ENCODE peak calls at places on chromosomes 16 and 17, in five cellular contexts. One of them, this sample, is unnamed.

GRCh38 chr16:10612649-10613179 is 32.3 kb upstream of the EMP2 start:
- DNase-seq in RWPE2: no peak
- DNase-seq in ovary: no peak
- DNase-seq in OCI-LY7: no peak
- DNase-seq in heart left ventricle: no peak
- DNase-seq in this sample: no peak

GRCh38 chr17:44909681-44910144 is 5.6 kb downstream of the GFAP start:
- DNase-seq in ovary: no peak
- DNase-seq in heart left ventricle: no peak
- DNase-seq in OCI-LY7: no peak
- DNase-seq in RWPE2: peak; percentile 76
- DNase-seq in this sample: peak; percentile 15

GRCh38 chr16:72620348-72620747 is 427.6 kb downstream of the ZFHX3 start:
- DNase-seq in RWPE2: no peak
- DNase-seq in OCI-LY7: no peak
- DNase-seq in ovary: no peak
- DNase-seq in heart left ventricle: no peak
- DNase-seq in this sample: no peak

GRCh38 chr17:40952675-40953074 is 14.1 kb downstream of the KRT39 start:
- DNase-seq in OCI-LY7: no peak
- DNase-seq in RWPE2: no peak
- DNase-seq in ovary: no peak
- DNase-seq in heart left ventricle: no peak
- DNase-seq in this sample: no peak

GRCh38 chr16:11896776-11897175 is 19.0 kb downstream of the GSPT1 start:
- DNase-seq in ovary: no peak
- DNase-seq in RWPE2: no peak
- DNase-seq in heart left ventricle: no peak
- DNase-seq in OCI-LY7: no peak
- DNase-seq in this sample: no peak

GRCh38 chr16:56203052-56203451 is 11.8 kb downstream of the GNAO1 start:
- DNase-seq in OCI-LY7: peak; percentile 32
- DNase-seq in RWPE2: no peak
- DNase-seq in ovary: no peak
- DNase-seq in heart left ventricle: no peak
- DNase-seq in this sample: peak; percentile 44

GRCh38 chr17:78986048-78986648 is 6.4 kb upstream of the LGALS3BP start:
- DNase-seq in RWPE2: no peak
- DNase-seq in ovary: no peak
- DNase-seq in heart left ventricle: no peak
- DNase-seq in OCI-LY7: peak; percentile 47
- DNase-seq in this sample: no peak

GRCh38 chr17:55442953-55443683 is 21.5 kb upstream of the MMD start:
- DNase-seq in ovary: no peak
- DNase-seq in OCI-LY7: no peak
- DNase-seq in RWPE2: no peak
- DNase-seq in heart left ventricle: no peak
- DNase-seq in this sample: no peak

GRCh38 chr16:61892531-61892930 is 143.7 kb downstream of the CDH8 start:
- DNase-seq in RWPE2: no peak
- DNase-seq in OCI-LY7: no peak
- DNase-seq in heart left ventricle: no peak
- DNase-seq in ovary: no peak
- DNase-seq in this sample: no peak

GRCh38 chr16:70634861-70635260 is 11.5 kb upstream of the IL34 start:
- DNase-seq in heart left ventricle: no peak
- DNase-seq in OCI-LY7: no peak
- DNase-seq in ovary: no peak
- DNase-seq in RWPE2: no peak
- DNase-seq in this sample: no peak

GRCh38 chr16:53067675-53068074 is 12.9 kb downstream of the CHD9 start:
- DNase-seq in heart left ventricle: no peak
- DNase-seq in ovary: no peak
- DNase-seq in OCI-LY7: no peak
- DNase-seq in RWPE2: no peak
- DNase-seq in this sample: no peak

GRCh38 chr17:65785109-65785508 is 223.7 kb upstream of the AXIN2 start:
- DNase-seq in ovary: no peak
- DNase-seq in RWPE2: no peak
- DNase-seq in heart left ventricle: no peak
- DNase-seq in OCI-LY7: no peak
- DNase-seq in this sample: no peak

GRCh38 chr16:15949210-15950166 is at the start of gene ABCC1:
- DNase-seq in RWPE2: no peak
- DNase-seq in heart left ventricle: peak; percentile 51
- DNase-seq in ovary: peak; percentile 64
- DNase-seq in OCI-LY7: peak; percentile 74
- DNase-seq in this sample: peak; percentile 91

GRCh38 chr17:15348030-15348429 is 6.6 kb upstream of the TEKT3 start:
- DNase-seq in ovary: no peak
- DNase-seq in heart left ventricle: no peak
- DNase-seq in RWPE2: no peak
- DNase-seq in OCI-LY7: no peak
- DNase-seq in this sample: no peak

GRCh38 chr17:32627233-32628008 is 140.6 kb downstream of the CDK5R1 start:
- DNase-seq in heart left ventricle: no peak
- DNase-seq in ovary: peak; percentile 52
- DNase-seq in OCI-LY7: no peak
- DNase-seq in RWPE2: no peak
- DNase-seq in this sample: no peak

GRCh38 chr17:16191604-16192003 is 23.7 kb downstream of the NCOR1 start:
- DNase-seq in ovary: no peak
- DNase-seq in heart left ventricle: no peak
- DNase-seq in RWPE2: no peak
- DNase-seq in OCI-LY7: no peak
- DNase-seq in this sample: no peak

GRCh38 chr16:3004319-3004718 is 8.4 kb upstream of the CLDN9 start:
- DNase-seq in OCI-LY7: no peak
- DNase-seq in RWPE2: no peak
- DNase-seq in heart left ventricle: no peak
- DNase-seq in ovary: no peak
- DNase-seq in this sample: no peak

GRCh38 chr17:17900615-17901520 is 64.1 kb upstream of the SREBF1 start:
- DNase-seq in OCI-LY7: no peak
- DNase-seq in ovary: peak; percentile 88
- DNase-seq in heart left ventricle: peak; percentile 88
- DNase-seq in RWPE2: peak; percentile 84
- DNase-seq in this sample: no peak

GRCh38 chr17:4490637-4491061 is 8.0 kb upstream of the SPNS2 start:
- DNase-seq in OCI-LY7: no peak
- DNase-seq in RWPE2: no peak
- DNase-seq in heart left ventricle: no peak
- DNase-seq in ovary: no peak
- DNase-seq in this sample: no peak

GRCh38 chr16:29007865-29008593 is 23.2 kb downstream of the LAT start:
- DNase-seq in OCI-LY7: no peak
- DNase-seq in heart left ventricle: no peak
- DNase-seq in ovary: no peak
- DNase-seq in RWPE2: no peak
- DNase-seq in this sample: no peak

GRCh38 chr17:82384730-82385429 is 13.3 kb downstream of the UTS2R start:
- DNase-seq in ovary: no peak
- DNase-seq in OCI-LY7: peak; percentile 31
- DNase-seq in heart left ventricle: peak; percentile 40
- DNase-seq in RWPE2: peak; percentile 93
- DNase-seq in this sample: no peak

GRCh38 chr17:4479982-4480751 is 18.5 kb upstream of the SPNS2 start:
- DNase-seq in RWPE2: no peak
- DNase-seq in OCI-LY7: no peak
- DNase-seq in ovary: no peak
- DNase-seq in heart left ventricle: no peak
- DNase-seq in this sample: no peak

GRCh38 chr17:75778861-75779249 is 5.8 kb upstream of the UNK start:
- DNase-seq in heart left ventricle: no peak
- DNase-seq in ovary: no peak
- DNase-seq in OCI-LY7: peak; percentile 84
- DNase-seq in RWPE2: no peak
- DNase-seq in this sample: no peak

GRCh38 chr16:12513057-12513790 is 290.5 kb downstream of the CPPED1 start:
- DNase-seq in OCI-LY7: no peak
- DNase-seq in heart left ventricle: no peak
- DNase-seq in RWPE2: no peak
- DNase-seq in ovary: no peak
- DNase-seq in this sample: no peak

GRCh38 chr17:43416998-43417891 is 18.5 kb downstream of the ARL4D start:
- DNase-seq in OCI-LY7: no peak
- DNase-seq in heart left ventricle: peak; percentile 63
- DNase-seq in RWPE2: peak; percentile 72
- DNase-seq in ovary: peak; percentile 83
- DNase-seq in this sample: no peak

GRCh38 chr17:56185905-56186783 is 32.9 kb downstream of the ANKFN1 start:
- DNase-seq in OCI-LY7: no peak
- DNase-seq in ovary: no peak
- DNase-seq in heart left ventricle: no peak
- DNase-seq in RWPE2: no peak
- DNase-seq in this sample: no peak

GRCh38 chr16:84308120-84308519 is 13.4 kb downstream of the WFDC1 start:
- DNase-seq in heart left ventricle: peak; percentile 24
- DNase-seq in RWPE2: no peak
- DNase-seq in ovary: peak; percentile 73
- DNase-seq in OCI-LY7: peak; percentile 46
- DNase-seq in this sample: peak; percentile 44

GRCh38 chr16:75121949-75122568 is 5.5 kb upstream of the LDHD start:
- DNase-seq in RWPE2: no peak
- DNase-seq in ovary: no peak
- DNase-seq in OCI-LY7: no peak
- DNase-seq in heart left ventricle: no peak
- DNase-seq in this sample: no peak

GRCh38 chr17:78541488-78542237 is 35.5 kb downstream of the DNAH17 start:
- DNase-seq in RWPE2: peak; percentile 67
- DNase-seq in heart left ventricle: no peak
- DNase-seq in ovary: no peak
- DNase-seq in OCI-LY7: no peak
- DNase-seq in this sample: no peak

GRCh38 chr17:74008196-74008595 is 195.3 kb upstream of the RPL38 start:
- DNase-seq in heart left ventricle: no peak
- DNase-seq in RWPE2: no peak
- DNase-seq in ovary: no peak
- DNase-seq in OCI-LY7: peak; percentile 40
- DNase-seq in this sample: no peak
- TF ChIP-seq CTCF in heart left ventricle: peak; percentile 23
- TF ChIP-seq CTCF in RWPE2: no peak
- TF ChIP-seq CTCF in ovary: no peak
- TF ChIP-seq CTCF in OCI-LY7: peak; percentile 73
- TF ChIP-seq CTCF in this sample: peak; percentile 36

DNA sequence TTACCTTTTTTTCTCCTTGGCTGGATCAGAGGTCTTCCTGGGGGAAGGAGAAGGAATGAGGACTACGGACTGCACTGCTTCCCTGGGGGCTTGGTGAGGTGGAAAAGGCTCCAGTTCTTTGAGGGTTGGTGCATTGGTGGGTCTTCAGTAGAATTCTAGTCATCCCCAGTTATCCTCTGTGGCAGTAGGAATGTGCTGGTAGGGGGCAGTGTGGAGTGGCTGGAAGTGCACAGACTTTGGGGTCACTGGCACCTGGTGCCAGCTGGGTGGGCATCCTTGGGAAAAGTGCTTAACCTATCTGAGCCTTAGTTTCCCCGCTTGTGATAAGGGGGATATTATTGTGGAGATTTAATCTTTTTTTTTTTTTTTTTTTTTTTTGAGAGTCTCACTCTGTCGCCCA is 6.3 kb downstream of the TAC4 start:
- DNase-seq in heart left ventricle: no peak
- DNase-seq in OCI-LY7: no peak
- DNase-seq in ovary: no peak
- DNase-seq in RWPE2: no peak
- DNase-seq in this sample: no peak
- TF ChIP-seq CTCF in heart left ventricle: no peak
- TF ChIP-seq CTCF in OCI-LY7: peak; percentile 21
- TF ChIP-seq CTCF in ovary: no peak
- TF ChIP-seq CTCF in RWPE2: no peak
- TF ChIP-seq CTCF in this sample: no peak

GRCh38 chr16:86833136-86833535 is 254.8 kb downstream of the FOXL1 start:
- DNase-seq in ovary: peak; percentile 37
- DNase-seq in RWPE2: no peak
- DNase-seq in heart left ventricle: no peak
- DNase-seq in OCI-LY7: no peak
- DNase-seq in this sample: no peak

GRCh38 chr16:86835981-86836380 is 257.6 kb downstream of the FOXL1 start:
- DNase-seq in RWPE2: no peak
- DNase-seq in heart left ventricle: no peak
- DNase-seq in OCI-LY7: no peak
- DNase-seq in ovary: no peak
- DNase-seq in this sample: no peak

GRCh38 chr16:86836503-86837125 is 258.3 kb downstream of the FOXL1 start:
- DNase-seq in heart left ventricle: no peak
- DNase-seq in RWPE2: no peak
- DNase-seq in OCI-LY7: no peak
- DNase-seq in ovary: no peak
- DNase-seq in this sample: no peak

GRCh38 chr16:86831366-86831765 is 253.0 kb downstream of the FOXL1 start:
- DNase-seq in ovary: no peak
- DNase-seq in OCI-LY7: peak; percentile 10
- DNase-seq in RWPE2: peak; percentile 41
- DNase-seq in heart left ventricle: no peak
- DNase-seq in this sample: no peak

GRCh38 chr16:86834451-86835035 is 256.2 kb downstream of the FOXL1 start:
- DNase-seq in OCI-LY7: no peak
- DNase-seq in heart left ventricle: no peak
- DNase-seq in ovary: no peak
- DNase-seq in RWPE2: no peak
- DNase-seq in this sample: no peak
- TF ChIP-seq CTCF in OCI-LY7: no peak
- TF ChIP-seq CTCF in heart left ventricle: peak; percentile 22
- TF ChIP-seq CTCF in ovary: no peak
- TF ChIP-seq CTCF in RWPE2: no peak
- TF ChIP-seq CTCF in this sample: no peak

DNA sequence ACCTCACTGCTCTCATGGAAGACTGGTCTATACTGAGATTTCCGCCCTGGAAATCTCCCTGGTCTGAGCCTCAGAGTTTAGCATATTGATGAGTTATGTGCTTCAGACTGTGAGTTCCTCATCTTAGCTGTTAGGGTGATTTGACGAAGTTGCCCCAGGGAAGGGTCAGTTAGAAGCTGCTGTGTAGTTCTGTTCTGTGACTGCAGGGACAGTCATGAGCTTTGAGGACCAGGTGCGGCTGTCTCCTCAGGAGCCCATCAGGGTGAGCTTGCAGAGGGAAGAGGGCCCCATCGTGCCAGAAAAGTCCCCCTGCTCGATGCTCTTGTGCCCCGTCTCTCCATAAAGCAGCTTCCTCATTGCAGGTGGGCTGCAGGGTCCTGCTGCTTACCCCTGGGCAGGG is 28.3 kb upstream of the IL17C start:
- DNase-seq in RWPE2: no peak
- DNase-seq in ovary: no peak
- DNase-seq in OCI-LY7: peak; percentile 12
- DNase-seq in heart left ventricle: no peak
- DNase-seq in this sample: no peak
- TF ChIP-seq CTCF in RWPE2: no peak
- TF ChIP-seq CTCF in ovary: no peak
- TF ChIP-seq CTCF in OCI-LY7: peak; percentile 44
- TF ChIP-seq CTCF in heart left ventricle: no peak
- TF ChIP-seq CTCF in this sample: no peak

DNA sequence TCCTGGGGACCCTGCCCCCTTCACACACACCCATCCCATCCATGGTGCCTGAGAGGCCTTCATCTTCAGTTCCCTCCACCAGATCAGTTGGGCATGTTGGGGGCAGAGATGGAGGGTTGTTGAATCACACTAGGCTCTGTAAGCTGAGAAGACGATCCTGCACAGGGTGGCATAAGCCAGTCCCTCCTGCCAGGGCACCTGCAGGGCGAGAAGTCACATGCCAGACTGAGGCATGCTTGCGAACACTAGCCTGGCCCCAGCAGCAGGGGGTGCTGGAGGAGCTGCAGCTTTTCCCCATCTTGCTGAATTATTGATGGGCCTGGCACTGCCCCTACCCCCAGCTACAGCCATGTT is 6.1 kb upstream of the TBX2 start:
- DNase-seq in ovary: no peak
- DNase-seq in RWPE2: no peak
- DNase-seq in heart left ventricle: no peak
- DNase-seq in OCI-LY7: no peak
- DNase-seq in this sample: no peak
- TF ChIP-seq CTCF in ovary: no peak
- TF ChIP-seq CTCF in RWPE2: no peak
- TF ChIP-seq CTCF in heart left ventricle: peak; percentile 17
- TF ChIP-seq CTCF in OCI-LY7: peak; percentile 62
- TF ChIP-seq CTCF in this sample: peak; percentile 25

This sample was measured in GM13977.